ENCODE peak calls at places on chromosomes 16 and 17, in six cellular contexts. S is DMS153; V is HTR-8/SVneo; T is NCI-H1105 treated with DMSO at 0.1 percent for 48 hours; E is activated naive CD4-positive, alpha-beta T cell treated with Interleukin-2 at 50 U/mL for 16 hours; U is endodermal cell. J is an unnamed sample.

GRCh38 chr17:50660042-50660886 is 25.6 kb downstream of the ABCC3 start:
- DNase-seq in S (peak), V (no peak), T (no peak), E (no peak), U (peak), J (peak)

GRCh38 chr16:84607694-84608093 is 10.2 kb downstream of the COTL1 start:
- DNase-seq in S (no peak), V (no peak), T (no peak), E (no peak), U (no peak), J (no peak)

GRCh38 chr17:60585887-60586286 is 14.1 kb upstream of the PPM1D start:
- DNase-seq in S (no peak), V (no peak), T (no peak), E (no peak), U (no peak), J (no peak)

GRCh38 chr17:48997827-48998556 is 807 bp downstream of the IGF2BP1 start:
- DNase-seq in S (no peak), V (no peak), T (no peak), E (no peak), U (peak), J (peak)

GRCh38 chr17:78852709-78853111 is 12.1 kb upstream of the USP36 start:
- DNase-seq in S (no peak), V (no peak), T (no peak), E (no peak), U (peak), J (no peak)

GRCh38 chr16:56108724-56109123 is 82.6 kb upstream of the GNAO1 start:
- DNase-seq in S (peak), V (no peak), T (peak), E (no peak), U (no peak), J (no peak)

GRCh38 chr17:58007781-58008706 is 998 bp upstream of the SRSF1 start:
- DNase-seq in S (no peak), V (no peak), T (no peak), E (no peak), U (peak), J (no peak)

GRCh38 chr17:51860934-51861561 is 297.5 kb downstream of the CA10 start:
- DNase-seq in S (peak), V (peak), T (no peak), E (no peak), U (peak), J (peak)

GRCh38 chr17:3030096-3030495 is 33.3 kb downstream of the OR1D5 start:
- DNase-seq in S (no peak), V (no peak), T (no peak), E (no peak), U (peak), J (no peak)

GRCh38 chr17:71392715-71393567 is 727.9 kb upstream of the SOX9 start:
- DNase-seq in S (no peak), V (no peak), T (no peak), E (no peak), U (no peak), J (no peak)

GRCh38 chr17:35293151-35293837 is 50.4 kb downstream of the SLFN5 start:
- DNase-seq in S (no peak), V (no peak), T (no peak), E (no peak), U (no peak), J (no peak)

GRCh38 chr16:5979905-5980550 is 882.4 kb upstream of the EEF2KMT start:
- DNase-seq in S (no peak), V (no peak), T (no peak), E (no peak), U (peak), J (no peak)

GRCh38 chr17:1979182-1979980 is 45.8 kb downstream of the RTN4RL1 start:
- DNase-seq in S (no peak), V (no peak), T (no peak), E (no peak), U (peak), J (no peak)

GRCh38 chr16:75304521-75305363 is 53.3 kb upstream of the BCAR1 start:
- DNase-seq in S (no peak), V (no peak), T (no peak), E (no peak), U (no peak), J (no peak)

GRCh38 chr17:66652840-66653507 is 181.9 kb upstream of the CACNG5 start:
- DNase-seq in S (no peak), V (no peak), T (no peak), E (no peak), U (no peak), J (no peak)

GRCh38 chr16:57316390-57317017 is 32.0 kb upstream of the PLLP start:
- DNase-seq in S (no peak), V (no peak), T (no peak), E (no peak), U (no peak), J (no peak)

GRCh38 chr17:66951605-66951953 is 12.9 kb upstream of the CACNG4 start:
- DNase-seq in S (no peak), V (no peak), T (no peak), E (no peak), U (peak), J (no peak)

GRCh38 chr17:56174421-56174820 is 21.1 kb downstream of the ANKFN1 start:
- DNase-seq in S (no peak), V (no peak), T (no peak), E (no peak), U (no peak), J (no peak)

GRCh38 chr16:87693827-87694226 is 72.0 kb downstream of the KLHDC4 start:
- DNase-seq in S (no peak), V (no peak), T (no peak), E (no peak), U (no peak), J (no peak)

GRCh38 chr16:57107324-57107922 is 15.0 kb downstream of the CPNE2 start:
- DNase-seq in S (no peak), V (no peak), T (no peak), E (no peak), U (no peak), J (no peak)

J was measured in NCI-H510A.